ENCODE peak calls at places on chromosomes 1 and 21, in four cellular contexts. L is K562, E is HepG2, H is GM12878. C is an unnamed sample.
A peak's percentile ranks its signal among the peaks of the same experiment; 100 is the strongest.

GRCh38 chr1:63877816-63878215 is 104.0 kb downstream of the ROR1 start:
- DNase-seq in L (no peak), E (no peak), H (no peak), C (no peak)

GRCh38 chr1:153663211-153663610 is 4.7 kb downstream of the SNAPIN start:
- DNase-seq in L (no peak), E (no peak), H (no peak), C (no peak)

GRCh38 chr1:3349161-3349967 is 105.1 kb upstream of the ARHGEF16 start:
- DNase-seq in L (peak; percentile 64), E (peak; percentile 48), H (no peak), C (peak; percentile 77)

GRCh38 chr1:206925116-206925736 is 3.5 kb upstream of the FCMR start:
- DNase-seq in L (peak; percentile 49), E (peak; percentile 38), H (peak; percentile 91), C (no peak)

GRCh38 chr21:40178726-40179125 is 311.5 kb downstream of the PCP4 start:
- DNase-seq in L (no peak), E (no peak), H (no peak), C (no peak)

GRCh38 chr1:174023438-174023837 is 1.3 kb upstream of the RC3H1 start:
- DNase-seq in L (no peak), E (no peak), H (no peak), C (peak; percentile 33)

GRCh38 chr1:247747616-247748015 is 325 bp downstream of the OR14A2 start:
- DNase-seq in L (no peak), E (no peak), H (no peak), C (no peak)

GRCh38 chr1:210653771-210654170 is 325.1 kb downstream of the HHAT start:
- DNase-seq in L (no peak), E (no peak), H (peak; percentile 13), C (no peak)

GRCh38 chr1:27399251-27399885 is 6.9 kb downstream of the GPR3 start:
- DNase-seq in L (no peak), E (no peak), H (no peak), C (no peak)

GRCh38 chr1:92931691-92932090 is 29.6 kb downstream of the DIPK1A start:
- DNase-seq in L (no peak), E (no peak), H (no peak), C (no peak)

GRCh38 chr1:29698033-29698432 is 461.7 kb downstream of the PTPRU start:
- DNase-seq in L (peak; percentile 71), E (peak; percentile 10), H (no peak), C (peak; percentile 87)

GRCh38 chr1:104132386-104132973 is 382.8 kb downstream of the AMY1C start:
- DNase-seq in L (no peak), E (peak; percentile 28), H (no peak), C (peak; percentile 63)

GRCh38 chr1:92365378-92366044 is 66.7 kb downstream of the RPAP2 start:
- DNase-seq in L (no peak), E (no peak), H (no peak), C (no peak)

GRCh38 chr21:45468051-45468970 is 63.3 kb downstream of the COL18A1 start:
- DNase-seq in L (no peak), E (no peak), H (no peak), C (no peak)

GRCh38 chr21:45470087-45470515 is 65.1 kb downstream of the COL18A1 start:
- DNase-seq in L (no peak), E (no peak), H (no peak), C (no peak)

GRCh38 chr21:45471229-45472052 is 66.5 kb downstream of the COL18A1 start:
- DNase-seq in L (no peak), E (peak; percentile 96), H (no peak), C (no peak)

GRCh38 chr21:45468971-45469272 is 64.0 kb downstream of the COL18A1 start:
- DNase-seq in L (no peak), E (no peak), H (no peak), C (no peak)

GRCh38 chr21:45469273-45470086 is 64.5 kb downstream of the COL18A1 start:
- DNase-seq in L (no peak), E (peak; percentile 99), H (no peak), C (no peak)
- TF ChIP-seq TARDBP in L (no peak), E (peak; percentile 77), H (no peak), C (no peak)

GRCh38 chr1:46244656-46245371 is 2.7 kb upstream of the RAD54L start:
- DNase-seq in L (peak; percentile 49), E (no peak), H (no peak), C (peak; percentile 32)
- TF ChIP-seq FOXK2 in L (no peak), E (no peak), H (no peak), C (no peak)

GRCh38 chr1:8350914-8351684 is 33.2 kb downstream of the SLC45A1 start:
- DNase-seq in L (no peak), E (no peak), H (no peak), C (no peak)
- TF ChIP-seq BHLHE40 in L (no peak), E (no peak), H (no peak), C (no peak)

GRCh38 chr1:165455111-165455510 is 10.2 kb upstream of the RXRG start:
- DNase-seq in L (no peak), E (no peak), H (no peak), C (no peak)

GRCh38 chr1:165454211-165454610 is 9.3 kb upstream of the RXRG start:
- DNase-seq in L (no peak), E (no peak), H (no peak), C (no peak)

GRCh38 chr1:165456861-165457260 is 11.9 kb upstream of the RXRG start:
- DNase-seq in L (no peak), E (no peak), H (no peak), C (no peak)

GRCh38 chr1:165452336-165453130 is 7.6 kb upstream of the RXRG start:
- DNase-seq in L (no peak), E (no peak), H (no peak), C (no peak)

GRCh38 chr1:165456114-165456513 is 11.2 kb upstream of the RXRG start:
- DNase-seq in L (no peak), E (no peak), H (no peak), C (no peak)
- TF ChIP-seq TARDBP in L (no peak), E (no peak), H (no peak), C (no peak)

GRCh38 chr1:55056632-55056992 is 17.3 kb downstream of the PCSK9 start:
- DNase-seq in L (no peak), E (no peak), H (no peak), C (no peak)
- TF ChIP-seq FOXK2 in L (no peak), E (no peak), H (no peak), C (no peak)

GRCh38 chr1:9449976-9450696 is 89.1 kb upstream of the SLC25A33 start:
- DNase-seq in L (no peak), E (no peak), H (no peak), C (no peak)

GRCh38 chr1:9451086-9451485 is 88.2 kb upstream of the SLC25A33 start:
- DNase-seq in L (no peak), E (no peak), H (no peak), C (no peak)

GRCh38 chr1:9447215-9447960 is 91.9 kb upstream of the SLC25A33 start:
- DNase-seq in L (no peak), E (no peak), H (no peak), C (no peak)

GRCh38 chr1:9448132-9449105 is 90.8 kb upstream of the SLC25A33 start:
- DNase-seq in L (no peak), E (no peak), H (no peak), C (no peak)

DNA sequence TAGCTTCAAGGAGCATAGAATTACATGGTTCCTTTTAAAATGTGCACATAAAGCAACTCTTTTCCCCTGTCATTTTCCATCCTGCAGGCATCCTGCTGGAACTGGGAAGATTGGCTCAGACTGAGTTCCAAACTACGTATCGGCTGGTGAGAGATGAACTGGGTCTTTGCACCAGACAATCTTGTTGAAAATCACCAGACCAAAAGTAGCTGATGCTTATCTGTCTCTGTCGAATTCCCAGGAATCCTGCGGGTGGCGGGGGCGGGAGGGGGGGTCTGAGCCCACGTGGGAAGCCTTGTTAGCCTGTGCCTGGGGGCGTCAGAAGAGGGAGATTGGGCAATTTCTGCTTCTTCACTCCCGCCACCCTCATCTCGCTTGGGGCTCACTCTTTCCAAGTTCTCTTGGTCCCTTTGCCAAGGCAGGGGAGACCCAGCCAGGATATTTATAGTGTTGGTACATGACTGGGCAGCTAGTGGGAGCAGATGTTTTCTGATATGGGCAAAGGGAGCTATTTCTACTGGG is 90.1 kb upstream of the SLC25A33 start:
- DNase-seq in L (no peak), E (peak; percentile 21), H (no peak), C (no peak)
- TF ChIP-seq BHLHE40 in L (no peak), E (no peak), H (no peak), C (no peak)